ENCODE peak calls at places on chromosomes 6 and 20, in eight cellular contexts. One of them, this sample, is unnamed.

GRCh38 chr20:10713161-10713560 is 39.4 kb upstream of the JAG1 start:
- DNase-seq in posterior cingulate gyrus: no peak
- DNase-seq in ovary: no peak
- DNase-seq in Calu3: no peak
- DNase-seq in esophagus squamous epithelium: no peak
- DNase-seq in BE2C: no peak
- DNase-seq in natural killer cell: no peak
- DNase-seq in GDM1: no peak
- DNase-seq in this sample: no peak

GRCh38 chr20:63216041-63216848 is at the start of gene YTHDF1:
- DNase-seq in posterior cingulate gyrus: peak
- DNase-seq in ovary: peak
- DNase-seq in Calu3: peak
- DNase-seq in esophagus squamous epithelium: peak
- DNase-seq in BE2C: peak
- DNase-seq in natural killer cell: peak
- DNase-seq in GDM1: peak
- DNase-seq in this sample: peak

GRCh38 chr6:25050356-25050755 is 114.6 kb upstream of the RIPOR2 start:
- DNase-seq in posterior cingulate gyrus: no peak
- DNase-seq in ovary: no peak
- DNase-seq in Calu3: no peak
- DNase-seq in esophagus squamous epithelium: no peak
- DNase-seq in BE2C: no peak
- DNase-seq in natural killer cell: no peak
- DNase-seq in GDM1: peak
- DNase-seq in this sample: peak

GRCh38 chr20:58709013-58709702 is 16.6 kb downstream of the NPEPL1 start:
- DNase-seq in posterior cingulate gyrus: peak
- DNase-seq in ovary: no peak
- DNase-seq in Calu3: no peak
- DNase-seq in esophagus squamous epithelium: no peak
- DNase-seq in BE2C: no peak
- DNase-seq in natural killer cell: peak
- DNase-seq in GDM1: no peak
- DNase-seq in this sample: no peak

GRCh38 chr20:57772349-57772964 is 62.6 kb upstream of the PMEPA1 start:
- DNase-seq in posterior cingulate gyrus: no peak
- DNase-seq in ovary: no peak
- DNase-seq in Calu3: peak
- DNase-seq in esophagus squamous epithelium: no peak
- DNase-seq in BE2C: no peak
- DNase-seq in natural killer cell: no peak
- DNase-seq in GDM1: no peak
- DNase-seq in this sample: peak

GRCh38 chr20:48826883-48827771 is 672 bp downstream of the PREX1 start:
- DNase-seq in posterior cingulate gyrus: peak
- DNase-seq in ovary: no peak
- DNase-seq in Calu3: no peak
- DNase-seq in esophagus squamous epithelium: no peak
- DNase-seq in BE2C: peak
- DNase-seq in natural killer cell: peak
- DNase-seq in GDM1: no peak
- DNase-seq in this sample: no peak

GRCh38 chr20:4076033-4076432 is 60.7 kb upstream of the RNF24 start:
- DNase-seq in posterior cingulate gyrus: no peak
- DNase-seq in ovary: no peak
- DNase-seq in Calu3: no peak
- DNase-seq in esophagus squamous epithelium: no peak
- DNase-seq in BE2C: no peak
- DNase-seq in natural killer cell: no peak
- DNase-seq in GDM1: no peak
- DNase-seq in this sample: no peak

GRCh38 chr20:4493386-4493785 is 228.3 kb upstream of the PRND start:
- DNase-seq in posterior cingulate gyrus: no peak
- DNase-seq in ovary: no peak
- DNase-seq in Calu3: no peak
- DNase-seq in esophagus squamous epithelium: no peak
- DNase-seq in BE2C: no peak
- DNase-seq in natural killer cell: no peak
- DNase-seq in GDM1: no peak
- DNase-seq in this sample: no peak

GRCh38 chr20:50242863-50243609 is 52.4 kb downstream of the CEBPB start:
- DNase-seq in posterior cingulate gyrus: peak
- DNase-seq in ovary: no peak
- DNase-seq in Calu3: peak
- DNase-seq in esophagus squamous epithelium: no peak
- DNase-seq in BE2C: no peak
- DNase-seq in natural killer cell: no peak
- DNase-seq in GDM1: no peak
- DNase-seq in this sample: no peak

GRCh38 chr6:129750390-129750789 is 40.4 kb upstream of the ARHGAP18 start:
- DNase-seq in posterior cingulate gyrus: no peak
- DNase-seq in ovary: no peak
- DNase-seq in Calu3: no peak
- DNase-seq in esophagus squamous epithelium: no peak
- DNase-seq in BE2C: no peak
- DNase-seq in natural killer cell: no peak
- DNase-seq in GDM1: no peak
- DNase-seq in this sample: no peak

GRCh38 chr20:47282864-47283263 is 73.6 kb downstream of the ZMYND8 start:
- DNase-seq in posterior cingulate gyrus: no peak
- DNase-seq in ovary: no peak
- DNase-seq in Calu3: no peak
- DNase-seq in esophagus squamous epithelium: no peak
- DNase-seq in BE2C: no peak
- DNase-seq in natural killer cell: no peak
- DNase-seq in GDM1: no peak
- DNase-seq in this sample: no peak

GRCh38 chr20:34744847-34745246 is 40.7 kb downstream of the TP53INP2 start:
- DNase-seq in posterior cingulate gyrus: no peak
- DNase-seq in ovary: no peak
- DNase-seq in Calu3: no peak
- DNase-seq in esophagus squamous epithelium: no peak
- DNase-seq in BE2C: no peak
- DNase-seq in natural killer cell: no peak
- DNase-seq in GDM1: no peak
- DNase-seq in this sample: no peak

GRCh38 chr6:71383891-71384489 is 95.4 kb downstream of the OGFRL1 start:
- DNase-seq in posterior cingulate gyrus: no peak
- DNase-seq in ovary: no peak
- DNase-seq in Calu3: peak
- DNase-seq in esophagus squamous epithelium: no peak
- DNase-seq in BE2C: no peak
- DNase-seq in natural killer cell: no peak
- DNase-seq in GDM1: no peak
- DNase-seq in this sample: no peak

GRCh38 chr20:19520261-19520660 is 237.8 kb upstream of the RIN2 start:
- DNase-seq in posterior cingulate gyrus: no peak
- DNase-seq in ovary: no peak
- DNase-seq in Calu3: no peak
- DNase-seq in esophagus squamous epithelium: no peak
- DNase-seq in BE2C: no peak
- DNase-seq in natural killer cell: no peak
- DNase-seq in GDM1: no peak
- DNase-seq in this sample: no peak

GRCh38 chr6:108653864-108654402 is 93.2 kb downstream of the FOXO3 start:
- DNase-seq in posterior cingulate gyrus: no peak
- DNase-seq in ovary: peak
- DNase-seq in Calu3: no peak
- DNase-seq in esophagus squamous epithelium: no peak
- DNase-seq in BE2C: no peak
- DNase-seq in natural killer cell: no peak
- DNase-seq in GDM1: no peak
- DNase-seq in this sample: no peak

GRCh38 chr20:1830240-1830639 is 65.0 kb upstream of the SIRPA start:
- DNase-seq in posterior cingulate gyrus: peak
- DNase-seq in ovary: peak
- DNase-seq in Calu3: peak
- DNase-seq in esophagus squamous epithelium: no peak
- DNase-seq in BE2C: peak
- DNase-seq in natural killer cell: no peak
- DNase-seq in GDM1: no peak
- DNase-seq in this sample: no peak

GRCh38 chr6:158624684-158625682 is 19.6 kb downstream of the DYNLT1 start:
- DNase-seq in posterior cingulate gyrus: no peak
- DNase-seq in ovary: no peak
- DNase-seq in Calu3: no peak
- DNase-seq in esophagus squamous epithelium: no peak
- DNase-seq in BE2C: no peak
- DNase-seq in natural killer cell: no peak
- DNase-seq in GDM1: no peak
- DNase-seq in this sample: no peak

GRCh38 chr6:8277769-8278168 is 157.6 kb downstream of the SLC35B3 start:
- DNase-seq in posterior cingulate gyrus: no peak
- DNase-seq in ovary: no peak
- DNase-seq in Calu3: no peak
- DNase-seq in esophagus squamous epithelium: no peak
- DNase-seq in BE2C: peak
- DNase-seq in natural killer cell: no peak
- DNase-seq in GDM1: no peak
- DNase-seq in this sample: no peak

GRCh38 chr6:4402477-4402976 is 267.2 kb upstream of the ECI2 start:
- DNase-seq in posterior cingulate gyrus: no peak
- DNase-seq in ovary: no peak
- DNase-seq in Calu3: no peak
- DNase-seq in esophagus squamous epithelium: no peak
- DNase-seq in BE2C: no peak
- DNase-seq in natural killer cell: no peak
- DNase-seq in GDM1: no peak
- DNase-seq in this sample: no peak

GRCh38 chr6:79538481-79538971 is 1.3 kb upstream of the LCA5 start:
- DNase-seq in posterior cingulate gyrus: no peak
- DNase-seq in ovary: no peak
- DNase-seq in Calu3: no peak
- DNase-seq in esophagus squamous epithelium: no peak
- DNase-seq in BE2C: no peak
- DNase-seq in natural killer cell: no peak
- DNase-seq in GDM1: no peak
- DNase-seq in this sample: no peak

GRCh38 chr20:10357974-10358373 is 76.0 kb downstream of the MKKS start:
- DNase-seq in posterior cingulate gyrus: no peak
- DNase-seq in ovary: no peak
- DNase-seq in Calu3: no peak
- DNase-seq in esophagus squamous epithelium: no peak
- DNase-seq in BE2C: no peak
- DNase-seq in natural killer cell: no peak
- DNase-seq in GDM1: no peak
- DNase-seq in this sample: no peak

This sample was measured in central memory CD4-positive, alpha-beta T cell.